ENCODE peak calls at places on chromosomes 2 and 18, in nine cellular contexts. Z is lower leg skin, Y is nephron progenitor cell, I is lower lobe of right lung, S is cardiac fibroblast, C is neural crest cell, O is gastrocnemius medialis, D is mammary epithelial cell, L is PC-9. P is an unnamed sample.

GRCh38 chr2:236376566-236377244 is 112.5 kb upstream of the ASB18 start:
- DNase-seq in Z (peak), Y (no peak), I (no peak), S (no peak), C (no peak), O (no peak), D (no peak), L (no peak), P (peak)

GRCh38 chr2:57146951-57147350 is 899.7 kb upstream of the VRK2 start:
- DNase-seq in Z (no peak), Y (no peak), I (no peak), S (no peak), C (no peak), O (no peak), D (no peak), L (no peak), P (no peak)

GRCh38 chr2:219684721-219685689 is 57.6 kb downstream of the SLC4A3 start:
- DNase-seq in Z (peak), Y (peak), I (peak), S (peak), C (no peak), O (peak), D (peak), L (peak), P (peak)

GRCh38 chr2:64649626-64650025 is 4.1 kb downstream of the SERTAD2 start:
- DNase-seq in Z (peak), Y (peak), I (no peak), S (no peak), C (no peak), O (no peak), D (peak), L (peak), P (peak)

GRCh38 chr2:224220581-224221255 is 181.2 kb downstream of the FAM124B start:
- DNase-seq in Z (no peak), Y (no peak), I (no peak), S (peak), C (no peak), O (no peak), D (peak), L (peak), P (no peak)

GRCh38 chr2:204545861-204546773 is 842 bp downstream of the PARD3B start:
- DNase-seq in Z (no peak), Y (peak), I (peak), S (no peak), C (no peak), O (no peak), D (peak), L (peak), P (peak)

GRCh38 chr2:16495812-16496211 is 169.8 kb downstream of the CYRIA start:
- DNase-seq in Z (no peak), Y (no peak), I (no peak), S (no peak), C (no peak), O (no peak), D (no peak), L (no peak), P (no peak)

GRCh38 chr18:43279015-43279758 is 1.9 kb upstream of the SYT4 start:
- DNase-seq in Z (no peak), Y (peak), I (no peak), S (peak), C (no peak), O (no peak), D (peak), L (no peak), P (peak)

GRCh38 chr2:225649274-225649673 is 249.8 kb downstream of the NYAP2 start:
- DNase-seq in Z (no peak), Y (no peak), I (no peak), S (no peak), C (no peak), O (no peak), D (no peak), L (no peak), P (no peak)

GRCh38 chr2:161170917-161171594 is 10.8 kb downstream of the TANK start:
- DNase-seq in Z (no peak), Y (no peak), I (no peak), S (peak), C (no peak), O (no peak), D (peak), L (no peak), P (no peak)

GRCh38 chr2:42794271-42795046 is 2.1 kb upstream of the HAAO start:
- DNase-seq in Z (peak), Y (peak), I (no peak), S (peak), C (peak), O (no peak), D (no peak), L (no peak), P (peak)

GRCh38 chr2:55771612-55772011 is 78.0 kb upstream of the PNPT1 start:
- DNase-seq in Z (no peak), Y (no peak), I (no peak), S (peak), C (no peak), O (no peak), D (peak), L (no peak), P (no peak)
- TF ChIP-seq CTCF in Z (no peak), Y (peak), I (peak), S (peak), C (peak), O (peak), D (peak), L (peak), P (peak)

DNA sequence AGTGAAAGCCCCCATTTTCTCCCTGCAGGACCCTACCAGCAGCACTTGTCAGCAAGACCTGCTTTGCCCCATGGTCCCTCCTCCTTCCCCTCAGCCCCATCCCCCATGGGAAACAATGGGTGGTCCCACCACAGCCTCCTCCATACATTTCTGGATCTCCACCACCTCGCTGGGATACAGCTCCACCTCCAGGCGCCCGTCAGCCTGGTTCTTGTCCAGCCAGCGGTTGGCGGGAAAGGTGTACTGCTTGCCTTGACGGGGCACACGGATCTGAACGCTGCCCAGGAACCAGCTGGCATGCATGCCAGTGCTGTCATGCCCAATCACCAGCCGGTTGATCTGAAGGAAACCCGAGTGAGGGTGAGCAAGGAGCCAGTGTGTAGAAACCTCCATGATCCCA is 90.9 kb downstream of the LOXHD1 start:
- DNase-seq in Z (peak), Y (no peak), I (no peak), S (no peak), C (no peak), O (no peak), D (no peak), L (no peak), P (no peak)
- TF ChIP-seq CTCF in Z (no peak), Y (no peak), I (no peak), S (no peak), C (no peak), O (no peak), D (no peak), L (no peak), P (no peak)

GRCh38 chr2:129887688-129888266 is 91.7 kb upstream of the RAB6C start:
- DNase-seq in Z (peak), Y (no peak), I (no peak), S (no peak), C (no peak), O (no peak), D (no peak), L (no peak), P (no peak)

GRCh38 chr2:129883121-129883520 is 96.3 kb upstream of the RAB6C start:
- DNase-seq in Z (no peak), Y (no peak), I (no peak), S (no peak), C (no peak), O (no peak), D (no peak), L (no peak), P (no peak)

GRCh38 chr2:129884221-129884786 is 95.2 kb upstream of the RAB6C start:
- DNase-seq in Z (peak), Y (no peak), I (no peak), S (no peak), C (no peak), O (no peak), D (no peak), L (no peak), P (no peak)

GRCh38 chr2:129888461-129888860 is 91.0 kb upstream of the RAB6C start:
- DNase-seq in Z (peak), Y (no peak), I (no peak), S (no peak), C (no peak), O (no peak), D (no peak), L (no peak), P (no peak)

DNA sequence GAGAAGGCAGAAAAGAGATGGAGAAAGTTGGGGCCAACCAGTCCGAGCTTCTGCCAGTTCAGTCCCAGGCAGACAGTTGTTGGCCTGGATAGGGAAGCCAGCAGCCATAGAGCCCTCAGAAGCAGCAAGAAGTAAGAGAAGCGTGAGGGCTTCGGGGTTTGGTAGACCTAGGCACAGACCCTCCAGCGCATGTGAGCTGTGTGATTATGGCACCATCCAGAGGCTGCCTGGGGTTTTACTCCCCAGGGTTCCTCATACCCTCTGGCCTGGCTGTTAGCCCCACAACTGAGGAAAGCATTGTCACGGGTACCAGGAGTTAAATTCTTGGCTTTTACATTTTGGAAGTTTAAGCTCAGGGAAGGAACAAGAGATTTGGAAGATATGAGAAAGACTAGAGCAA is 93.7 kb upstream of the RAB6C start:
- DNase-seq in Z (peak), Y (peak), I (no peak), S (no peak), C (no peak), O (no peak), D (no peak), L (no peak), P (no peak)
- TF ChIP-seq CTCF in Z (no peak), Y (peak), I (no peak), S (no peak), C (peak), O (no peak), D (no peak), L (no peak), P (no peak)

GRCh38 chr2:188369365-188369764 is 77.7 kb downstream of the GULP1 start:
- DNase-seq in Z (no peak), Y (peak), I (no peak), S (peak), C (peak), O (no peak), D (peak), L (no peak), P (peak)
- TF ChIP-seq CTCF in Z (no peak), Y (peak), I (peak), S (peak), C (peak), O (peak), D (peak), L (peak), P (peak)

GRCh38 chr2:158650646-158651357 is 144.3 kb upstream of the DAPL1 start:
- DNase-seq in Z (no peak), Y (peak), I (no peak), S (no peak), C (no peak), O (no peak), D (no peak), L (no peak), P (no peak)
- TF ChIP-seq CTCF in Z (no peak), Y (no peak), I (no peak), S (no peak), C (no peak), O (no peak), D (no peak), L (no peak), P (no peak)